ENCODE peak calls at places on chromosomes 7 and 10, in seven cellular contexts. Q is GM12865, U is GM12864, S is right lobe of liver, J is suprapubic skin, B is colonic mucosa, E is neural progenitor cell. A is an unnamed sample.

GRCh38 chr7:141665208-141666035 is 36.5 kb downstream of the DENND11 start:
- DNase-seq in Q (no peak), U (no peak), S (no peak), J (no peak), B (no peak), E (no peak), A (no peak)

GRCh38 chr7:156896388-156897022 is 3.5 kb upstream of the LMBR1 start:
- DNase-seq in Q (peak), U (peak), S (no peak), J (no peak), B (no peak), E (no peak), A (no peak)

GRCh38 chr7:131897016-131897789 is 340.8 kb upstream of the PODXL start:
- DNase-seq in Q (no peak), U (no peak), S (no peak), J (no peak), B (peak), E (no peak), A (no peak)

GRCh38 chr10:88542522-88542921 is 40.6 kb downstream of the RNLS start:
- DNase-seq in Q (no peak), U (no peak), S (no peak), J (no peak), B (no peak), E (no peak), A (no peak)

GRCh38 chr10:102090772-102091171 is 25.6 kb downstream of the HPS6 start:
- DNase-seq in Q (no peak), U (no peak), S (no peak), J (no peak), B (no peak), E (no peak), A (no peak)

GRCh38 chr7:48106906-48107659 is 18.0 kb downstream of the UPP1 start:
- DNase-seq in Q (no peak), U (no peak), S (no peak), J (no peak), B (no peak), E (no peak), A (no peak)

GRCh38 chr7:103685646-103686418 is 239.8 kb upstream of the SLC26A5 start:
- DNase-seq in Q (no peak), U (no peak), S (no peak), J (no peak), B (no peak), E (no peak), A (no peak)

GRCh38 chr10:117363027-117363426 is 12.2 kb downstream of the PDZD8 start:
- DNase-seq in Q (peak), U (no peak), S (no peak), J (no peak), B (no peak), E (no peak), A (no peak)

GRCh38 chr7:93148135-93148534 is at the start of gene SAMD9L:
- DNase-seq in Q (peak), U (no peak), S (no peak), J (no peak), B (peak), E (no peak), A (no peak)

GRCh38 chr10:110651044-110651958 is 7.2 kb downstream of the RBM20 start:
- DNase-seq in Q (peak), U (no peak), S (no peak), J (no peak), B (no peak), E (no peak), A (no peak)

GRCh38 chr7:90599892-90600555 is 3.9 kb downstream of the CDK14 start:
- DNase-seq in Q (no peak), U (no peak), S (no peak), J (no peak), B (no peak), E (no peak), A (no peak)

GRCh38 chr7:8035647-8036518 is 67.3 kb downstream of the GLCCI1 start:
- DNase-seq in Q (peak), U (peak), S (no peak), J (no peak), B (no peak), E (peak), A (peak)

GRCh38 chr10:123287594-123288247 is 133.5 kb downstream of the BUB3 start:
- DNase-seq in Q (peak), U (peak), S (no peak), J (no peak), B (no peak), E (no peak), A (no peak)

GRCh38 chr10:133458710-133459453 is 5.1 kb downstream of the SCART1 start:
- DNase-seq in Q (no peak), U (no peak), S (no peak), J (peak), B (no peak), E (no peak), A (no peak)

GRCh38 chr10:126001579-126001978 is 105.2 kb downstream of the FANK1 start:
- DNase-seq in Q (no peak), U (no peak), S (no peak), J (no peak), B (no peak), E (no peak), A (no peak)

GRCh38 chr10:8045728-8046494 is 8.6 kb upstream of the GATA3 start:
- DNase-seq in Q (no peak), U (no peak), S (no peak), J (no peak), B (no peak), E (peak), A (peak)

GRCh38 chr10:70849582-70850016 is 33.9 kb downstream of the SGPL1 start:
- DNase-seq in Q (no peak), U (no peak), S (no peak), J (no peak), B (no peak), E (no peak), A (no peak)

GRCh38 chr7:71486856-71487628 is 355.1 kb downstream of the GALNT17 start:
- DNase-seq in Q (no peak), U (no peak), S (no peak), J (no peak), B (peak), E (no peak), A (no peak)

GRCh38 chr7:134546903-134547737 is 1.8 kb upstream of the AKR1B15 start:
- DNase-seq in Q (no peak), U (no peak), S (peak), J (no peak), B (peak), E (peak), A (peak)

GRCh38 chr10:29689001-29689400 is 54.2 kb upstream of the SVIL start:
- DNase-seq in Q (no peak), U (no peak), S (no peak), J (no peak), B (no peak), E (no peak), A (no peak)

GRCh38 chr7:64618785-64619456 is 47.0 kb upstream of the ZNF107 start:
- DNase-seq in Q (peak), U (peak), S (no peak), J (no peak), B (peak), E (peak), A (peak)

GRCh38 chr10:43048301-43049051 is 28.4 kb upstream of the RET start:
- DNase-seq in Q (no peak), U (no peak), S (peak), J (peak), B (no peak), E (no peak), A (no peak)

GRCh38 chr10:96271017-96271815 is at the start of gene BLNK:
- DNase-seq in Q (peak), U (peak), S (peak), J (no peak), B (peak), E (no peak), A (no peak)
- H3K4me3 ChIP-seq in Q (peak), U (peak), S (peak), J (peak), B (peak), E (no peak), A (no peak)

GRCh38 chr7:66206116-66206908 is 1.2 kb downstream of the TPST1 start:
- DNase-seq in Q (no peak), U (no peak), S (no peak), J (no peak), B (no peak), E (no peak), A (no peak)
- H3K4me3 ChIP-seq in Q (peak), U (no peak), S (peak), J (peak), B (peak), E (peak), A (peak)

DNA sequence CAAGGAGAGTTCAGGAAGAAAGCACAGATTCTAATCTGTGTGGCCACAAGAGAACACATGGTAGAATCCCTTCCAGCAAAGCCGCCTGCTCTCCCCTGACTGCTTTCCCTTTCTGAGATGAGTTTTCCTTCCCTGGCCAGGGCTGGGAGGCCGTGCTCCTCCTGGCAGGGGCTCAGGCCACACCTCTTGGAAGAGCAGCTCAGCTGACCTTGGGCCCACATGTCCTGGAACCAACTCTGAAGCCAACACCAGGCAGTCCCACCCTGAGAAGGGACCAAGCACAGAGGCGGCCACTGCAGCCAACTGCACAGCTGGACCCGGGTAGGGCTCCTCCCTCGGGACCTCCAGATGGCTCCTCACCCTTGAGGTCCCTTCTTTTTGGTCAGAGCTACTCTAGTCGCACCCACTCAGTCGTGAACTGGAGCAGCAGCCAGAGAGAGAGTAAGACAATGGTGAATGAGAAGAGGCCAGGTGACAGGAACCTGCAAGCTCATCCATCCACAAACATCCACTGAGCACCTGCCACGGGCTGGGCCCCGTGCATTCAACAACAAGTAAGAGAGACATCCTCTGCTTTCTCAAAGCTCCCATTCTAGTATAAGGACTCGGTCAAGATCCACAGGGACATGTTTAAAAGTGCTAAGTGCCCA is 40.3 kb downstream of the FAM53B start:
- DNase-seq in Q (no peak), U (no peak), S (peak), J (no peak), B (peak), E (no peak), A (no peak)
- H3K4me3 ChIP-seq in Q (no peak), U (no peak), S (no peak), J (no peak), B (no peak), E (no peak), A (no peak)

GRCh38 chr7:149763563-149764240 is 9.7 kb downstream of the ZNF467 start:
- DNase-seq in Q (no peak), U (no peak), S (no peak), J (no peak), B (no peak), E (no peak), A (no peak)
- H3K4me3 ChIP-seq in Q (no peak), U (no peak), S (no peak), J (no peak), B (no peak), E (no peak), A (no peak)

GRCh38 chr10:92571649-92572048 is 2.2 kb downstream of the IDE start:
- DNase-seq in Q (no peak), U (no peak), S (no peak), J (no peak), B (no peak), E (no peak), A (no peak)
- H3K4me3 ChIP-seq in Q (no peak), U (no peak), S (no peak), J (no peak), B (no peak), E (peak), A (no peak)

GRCh38 chr7:106767498-106768323 is 97.4 kb upstream of the PIK3CG start:
- DNase-seq in Q (peak), U (peak), S (no peak), J (no peak), B (no peak), E (no peak), A (no peak)
- H3K4me3 ChIP-seq in Q (peak), U (no peak), S (no peak), J (no peak), B (no peak), E (no peak), A (no peak)

GRCh38 chr7:5143106-5143505 is 46.9 kb upstream of the WIPI2 start:
- DNase-seq in Q (no peak), U (no peak), S (no peak), J (no peak), B (no peak), E (no peak), A (no peak)
- H3K4me3 ChIP-seq in Q (no peak), U (no peak), S (no peak), J (no peak), B (no peak), E (no peak), A (no peak)

GRCh38 chr7:26655761-26656160 is 208.6 kb downstream of the SKAP2 start:
- DNase-seq in Q (no peak), U (no peak), S (no peak), J (no peak), B (no peak), E (peak), A (no peak)
- H3K4me3 ChIP-seq in Q (no peak), U (no peak), S (no peak), J (no peak), B (no peak), E (no peak), A (no peak)

GRCh38 chr10:121597504-121598241 is 571 bp downstream of the FGFR2 start:
- DNase-seq in Q (no peak), U (no peak), S (peak), J (no peak), B (no peak), E (peak), A (peak)

GRCh38 chr10:121595321-121595805 is 2.9 kb downstream of the FGFR2 start:
- DNase-seq in Q (no peak), U (no peak), S (no peak), J (no peak), B (no peak), E (no peak), A (no peak)

GRCh38 chr10:121596668-121597503 is 1.4 kb downstream of the FGFR2 start:
- DNase-seq in Q (no peak), U (no peak), S (peak), J (no peak), B (peak), E (peak), A (peak)

GRCh38 chr10:121594623-121595320 is 3.5 kb downstream of the FGFR2 start:
- DNase-seq in Q (no peak), U (no peak), S (no peak), J (no peak), B (no peak), E (no peak), A (no peak)

GRCh38 chr10:121595806-121596667 is 2.2 kb downstream of the FGFR2 start:
- DNase-seq in Q (no peak), U (no peak), S (no peak), J (no peak), B (no peak), E (peak), A (peak)
- H3K4me3 ChIP-seq in Q (no peak), U (no peak), S (peak), J (peak), B (peak), E (peak), A (peak)

GRCh38 chr10:79272353-79272752 is 74.9 kb upstream of the PPIF start:
- DNase-seq in Q (no peak), U (no peak), S (no peak), J (no peak), B (no peak), E (no peak), A (no peak)

GRCh38 chr10:79275105-79275430 is 72.2 kb upstream of the PPIF start:
- DNase-seq in Q (no peak), U (no peak), S (no peak), J (no peak), B (no peak), E (no peak), A (no peak)

GRCh38 chr10:79275431-79275851 is 71.8 kb upstream of the PPIF start:
- DNase-seq in Q (no peak), U (no peak), S (no peak), J (no peak), B (no peak), E (no peak), A (no peak)

GRCh38 chr10:79273603-79274002 is 73.7 kb upstream of the PPIF start:
- DNase-seq in Q (no peak), U (no peak), S (no peak), J (no peak), B (no peak), E (no peak), A (no peak)

GRCh38 chr10:79274279-79275104 is 72.8 kb upstream of the PPIF start:
- DNase-seq in Q (no peak), U (no peak), S (peak), J (peak), B (peak), E (no peak), A (no peak)
- H3K4me3 ChIP-seq in Q (no peak), U (no peak), S (no peak), J (no peak), B (no peak), E (no peak), A (no peak)